ENCODE peak calls at places on chromosome 7, in four cellular contexts. R is NCI-H446, Z is HepG2, J is memory B cell. P is an unnamed sample.

GRCh38 chr7:150434240-150434639 is 16.2 kb upstream of the GIMAP8 start:
- DNase-seq in R (no peak), Z (no peak), J (no peak), P (no peak)

GRCh38 chr7:134948246-134948645 is 38.1 kb upstream of the AGBL3 start:
- DNase-seq in R (no peak), Z (no peak), J (no peak), P (no peak)

GRCh38 chr7:77368974-77369373 is 47.2 kb downstream of the GSAP start:
- DNase-seq in R (no peak), Z (no peak), J (no peak), P (peak)

GRCh38 chr7:77800158-77800557 is 1.6 kb downstream of the PHTF2 start:
- DNase-seq in R (no peak), Z (no peak), J (no peak), P (peak)

GRCh38 chr7:6057316-6058128 is 26.3 kb downstream of the ANKRD61 start:
- DNase-seq in R (no peak), Z (peak), J (no peak), P (no peak)

GRCh38 chr7:134767567-134768168 is 11.8 kb upstream of the CALD1 start:
- DNase-seq in R (no peak), Z (no peak), J (no peak), P (no peak)

GRCh38 chr7:114944742-114945625 is 23.1 kb downstream of the MDFIC start:
- DNase-seq in R (peak), Z (no peak), J (no peak), P (no peak)

GRCh38 chr7:13989138-13989943 is at the start of gene ETV1:
- DNase-seq in R (peak), Z (peak), J (no peak), P (peak)

GRCh38 chr7:134823400-134823799 is 44.0 kb downstream of the CALD1 start:
- DNase-seq in R (no peak), Z (no peak), J (no peak), P (no peak)

GRCh38 chr7:20329389-20330175 is 1.1 kb upstream of the ITGB8 start:
- DNase-seq in R (peak), Z (peak), J (peak), P (no peak)

GRCh38 chr7:226281-226882 is 34.0 kb downstream of the FAM20C start:
- DNase-seq in R (no peak), Z (no peak), J (no peak), P (no peak)

GRCh38 chr7:86908948-86909347 is 150.5 kb downstream of the ELAPOR2 start:
- DNase-seq in R (no peak), Z (no peak), J (no peak), P (peak)

GRCh38 chr7:28124413-28124812 is 56.2 kb downstream of the JAZF1 start:
- DNase-seq in R (no peak), Z (no peak), J (no peak), P (no peak)

GRCh38 chr7:1884583-1885350 is 214.7 kb downstream of the ELFN1 start:
- DNase-seq in R (no peak), Z (no peak), J (no peak), P (no peak)

GRCh38 chr7:29839302-29839701 is 33.0 kb downstream of the WIPF3 start:
- DNase-seq in R (no peak), Z (peak), J (no peak), P (no peak)

GRCh38 chr7:101717986-101718746 is 89.1 kb upstream of the MYL10 start:
- DNase-seq in R (no peak), Z (peak), J (no peak), P (no peak)

GRCh38 chr7:112462236-112462635 is 12.0 kb downstream of the IFRD1 start:
- DNase-seq in R (peak), Z (peak), J (no peak), P (no peak)

GRCh38 chr7:135380351-135380750 is 129.6 kb downstream of the CNOT4 start:
- DNase-seq in R (no peak), Z (no peak), J (no peak), P (no peak)

GRCh38 chr7:106521115-106521514 is 139.8 kb downstream of the CCDC71L start:
- DNase-seq in R (no peak), Z (no peak), J (no peak), P (no peak)

GRCh38 chr7:134750083-134751062 is 29.1 kb upstream of the CALD1 start:
- DNase-seq in R (no peak), Z (peak), J (peak), P (peak)

GRCh38 chr7:148327379-148327778 is 263.2 kb upstream of the C7orf33 start:
- DNase-seq in R (no peak), Z (peak), J (no peak), P (no peak)

GRCh38 chr7:157529768-157530560 is 193.2 kb downstream of the DNAJB6 start:
- DNase-seq in R (no peak), Z (no peak), J (no peak), P (no peak)

GRCh38 chr7:121456785-121457359 is 60.8 kb upstream of the FAM3C start:
- DNase-seq in R (no peak), Z (no peak), J (no peak), P (no peak)

GRCh38 chr7:65250697-65251395 is 122.8 kb upstream of the ZNF92 start:
- DNase-seq in R (peak), Z (no peak), J (no peak), P (no peak)

GRCh38 chr7:18846765-18847215 is 270.6 kb downstream of the TWIST1 start:
- DNase-seq in R (no peak), Z (no peak), J (no peak), P (no peak)

GRCh38 chr7:102883098-102883860 is 29.5 kb upstream of the LRRC17 start:
- DNase-seq in R (peak), Z (no peak), J (no peak), P (no peak)

GRCh38 chr7:117164578-117164977 is 158.3 kb downstream of the WNT2 start:
- DNase-seq in R (no peak), Z (no peak), J (no peak), P (no peak)

GRCh38 chr7:136956671-136957070 is 88.2 kb downstream of the CHRM2 start:
- DNase-seq in R (no peak), Z (no peak), J (no peak), P (no peak)

GRCh38 chr7:108839091-108839490 is 269.4 kb downstream of the DNAJB9 start:
- DNase-seq in R (peak), Z (no peak), J (no peak), P (no peak)

GRCh38 chr7:21108182-21108581 is 319.7 kb upstream of the SP4 start:
- DNase-seq in R (peak), Z (no peak), J (no peak), P (no peak)

GRCh38 chr7:39827571-39827970 is 122.5 kb upstream of the CDK13 start:
- DNase-seq in R (no peak), Z (no peak), J (no peak), P (no peak)

GRCh38 chr7:110857106-110857505 is 233.8 kb upstream of the LRRN3 start:
- DNase-seq in R (no peak), Z (no peak), J (no peak), P (no peak)

GRCh38 chr7:138000081-138000701 is 1.7 kb downstream of the CREB3L2 start:
- DNase-seq in R (peak), Z (peak), J (no peak), P (peak)

GRCh38 chr7:151403764-151404163 is 6.1 kb downstream of the WDR86 start:
- DNase-seq in R (no peak), Z (no peak), J (no peak), P (no peak)

GRCh38 chr7:131196808-131197207 is 130.9 kb upstream of the MKLN1 start:
- DNase-seq in R (no peak), Z (no peak), J (no peak), P (peak)

GRCh38 chr7:2986561-2986960 is 57.1 kb downstream of the CARD11 start:
- DNase-seq in R (no peak), Z (no peak), J (no peak), P (no peak)

GRCh38 chr7:77907281-77907680 is 108.7 kb downstream of the PHTF2 start:
- DNase-seq in R (peak), Z (no peak), J (no peak), P (no peak)